ENCODE peak calls at places on chromosomes 16 and 17, in four cellular contexts. One of them, this sample, is unnamed.

GRCh38 chr17:3911271-3912053 is 4.8 kb downstream of the P2RX1 start:
- ATAC-seq in T-helper 17 cell: peak
- ATAC-seq in stimulated activated effector memory CD8-positive, alpha-beta T cell treated with anti-CD3 and anti-CD28 coated beads, Interleukin-12 subunit alpha, Interleukin-12 subunit beta, amount 100 ng/mL, for 72 hours: peak
- ATAC-seq in left ventricle myocardium superior: peak
- ATAC-seq in this sample: peak

GRCh38 chr17:30939059-30939689 is 17.4 kb downstream of the ADAP2 start:
- ATAC-seq in T-helper 17 cell: no peak
- ATAC-seq in stimulated activated effector memory CD8-positive, alpha-beta T cell treated with anti-CD3 and anti-CD28 coated beads, Interleukin-12 subunit alpha, Interleukin-12 subunit beta, amount 100 ng/mL, for 72 hours: no peak
- ATAC-seq in left ventricle myocardium superior: peak
- ATAC-seq in this sample: no peak

GRCh38 chr16:89035698-89036570 is 57.7 kb upstream of the ACSF3 start:
- ATAC-seq in T-helper 17 cell: no peak
- ATAC-seq in stimulated activated effector memory CD8-positive, alpha-beta T cell treated with anti-CD3 and anti-CD28 coated beads, Interleukin-12 subunit alpha, Interleukin-12 subunit beta, amount 100 ng/mL, for 72 hours: no peak
- ATAC-seq in left ventricle myocardium superior: no peak
- ATAC-seq in this sample: no peak

GRCh38 chr17:15306406-15306970 is 34.9 kb downstream of the TEKT3 start:
- ATAC-seq in T-helper 17 cell: no peak
- ATAC-seq in stimulated activated effector memory CD8-positive, alpha-beta T cell treated with anti-CD3 and anti-CD28 coated beads, Interleukin-12 subunit alpha, Interleukin-12 subunit beta, amount 100 ng/mL, for 72 hours: no peak
- ATAC-seq in left ventricle myocardium superior: no peak
- ATAC-seq in this sample: no peak

GRCh38 chr17:36600936-36601302 is 464 bp upstream of the MRM1 start:
- ATAC-seq in T-helper 17 cell: peak
- ATAC-seq in stimulated activated effector memory CD8-positive, alpha-beta T cell treated with anti-CD3 and anti-CD28 coated beads, Interleukin-12 subunit alpha, Interleukin-12 subunit beta, amount 100 ng/mL, for 72 hours: no peak
- ATAC-seq in left ventricle myocardium superior: peak
- ATAC-seq in this sample: peak

GRCh38 chr16:4537376-4538066 is 1.1 kb downstream of the CDIP1 start:
- ATAC-seq in T-helper 17 cell: no peak
- ATAC-seq in stimulated activated effector memory CD8-positive, alpha-beta T cell treated with anti-CD3 and anti-CD28 coated beads, Interleukin-12 subunit alpha, Interleukin-12 subunit beta, amount 100 ng/mL, for 72 hours: no peak
- ATAC-seq in left ventricle myocardium superior: peak
- ATAC-seq in this sample: no peak

GRCh38 chr17:34386925-34387550 is 24.0 kb upstream of the CCL1 start:
- ATAC-seq in T-helper 17 cell: no peak
- ATAC-seq in stimulated activated effector memory CD8-positive, alpha-beta T cell treated with anti-CD3 and anti-CD28 coated beads, Interleukin-12 subunit alpha, Interleukin-12 subunit beta, amount 100 ng/mL, for 72 hours: peak
- ATAC-seq in left ventricle myocardium superior: peak
- ATAC-seq in this sample: peak

GRCh38 chr16:66538910-66539309 is 11.0 kb downstream of the TK2 start:
- ATAC-seq in T-helper 17 cell: no peak
- ATAC-seq in stimulated activated effector memory CD8-positive, alpha-beta T cell treated with anti-CD3 and anti-CD28 coated beads, Interleukin-12 subunit alpha, Interleukin-12 subunit beta, amount 100 ng/mL, for 72 hours: no peak
- ATAC-seq in left ventricle myocardium superior: peak
- ATAC-seq in this sample: no peak

GRCh38 chr17:27793906-27794380 is 6.4 kb downstream of the NOS2 start:
- ATAC-seq in T-helper 17 cell: no peak
- ATAC-seq in stimulated activated effector memory CD8-positive, alpha-beta T cell treated with anti-CD3 and anti-CD28 coated beads, Interleukin-12 subunit alpha, Interleukin-12 subunit beta, amount 100 ng/mL, for 72 hours: no peak
- ATAC-seq in left ventricle myocardium superior: peak
- ATAC-seq in this sample: no peak

GRCh38 chr17:82356845-82357355 is 2.1 kb upstream of the TEX19 start:
- ATAC-seq in T-helper 17 cell: no peak
- ATAC-seq in stimulated activated effector memory CD8-positive, alpha-beta T cell treated with anti-CD3 and anti-CD28 coated beads, Interleukin-12 subunit alpha, Interleukin-12 subunit beta, amount 100 ng/mL, for 72 hours: no peak
- ATAC-seq in left ventricle myocardium superior: no peak
- ATAC-seq in this sample: no peak

GRCh38 chr16:84647830-84648594 is at the start of gene KLHL36:
- ATAC-seq in T-helper 17 cell: peak
- ATAC-seq in stimulated activated effector memory CD8-positive, alpha-beta T cell treated with anti-CD3 and anti-CD28 coated beads, Interleukin-12 subunit alpha, Interleukin-12 subunit beta, amount 100 ng/mL, for 72 hours: peak
- ATAC-seq in left ventricle myocardium superior: peak
- ATAC-seq in this sample: peak

GRCh38 chr17:78053777-78054468 is 74.6 kb downstream of the TMC6 start:
- ATAC-seq in T-helper 17 cell: no peak
- ATAC-seq in stimulated activated effector memory CD8-positive, alpha-beta T cell treated with anti-CD3 and anti-CD28 coated beads, Interleukin-12 subunit alpha, Interleukin-12 subunit beta, amount 100 ng/mL, for 72 hours: no peak
- ATAC-seq in left ventricle myocardium superior: no peak
- ATAC-seq in this sample: no peak

GRCh38 chr17:3534881-3535252 is 22.7 kb downstream of the TRPV3 start:
- ATAC-seq in T-helper 17 cell: no peak
- ATAC-seq in stimulated activated effector memory CD8-positive, alpha-beta T cell treated with anti-CD3 and anti-CD28 coated beads, Interleukin-12 subunit alpha, Interleukin-12 subunit beta, amount 100 ng/mL, for 72 hours: peak
- ATAC-seq in left ventricle myocardium superior: peak
- ATAC-seq in this sample: peak

GRCh38 chr17:4560837-4561241 is 462 bp upstream of the GGT6 start:
- ATAC-seq in T-helper 17 cell: no peak
- ATAC-seq in stimulated activated effector memory CD8-positive, alpha-beta T cell treated with anti-CD3 and anti-CD28 coated beads, Interleukin-12 subunit alpha, Interleukin-12 subunit beta, amount 100 ng/mL, for 72 hours: no peak
- ATAC-seq in left ventricle myocardium superior: no peak
- ATAC-seq in this sample: no peak

GRCh38 chr17:32331243-32332040 is 10.5 kb downstream of the C17orf75 start:
- ATAC-seq in T-helper 17 cell: no peak
- ATAC-seq in stimulated activated effector memory CD8-positive, alpha-beta T cell treated with anti-CD3 and anti-CD28 coated beads, Interleukin-12 subunit alpha, Interleukin-12 subunit beta, amount 100 ng/mL, for 72 hours: peak
- ATAC-seq in left ventricle myocardium superior: no peak
- ATAC-seq in this sample: no peak

GRCh38 chr17:1019451-1019850 is 22.5 kb downstream of the TIMM22 start:
- ATAC-seq in T-helper 17 cell: no peak
- ATAC-seq in stimulated activated effector memory CD8-positive, alpha-beta T cell treated with anti-CD3 and anti-CD28 coated beads, Interleukin-12 subunit alpha, Interleukin-12 subunit beta, amount 100 ng/mL, for 72 hours: no peak
- ATAC-seq in left ventricle myocardium superior: peak
- ATAC-seq in this sample: peak

GRCh38 chr17:64773836-64774761 is 112.0 kb upstream of the SMURF2 start:
- ATAC-seq in T-helper 17 cell: no peak
- ATAC-seq in stimulated activated effector memory CD8-positive, alpha-beta T cell treated with anti-CD3 and anti-CD28 coated beads, Interleukin-12 subunit alpha, Interleukin-12 subunit beta, amount 100 ng/mL, for 72 hours: no peak
- ATAC-seq in left ventricle myocardium superior: no peak
- ATAC-seq in this sample: no peak

GRCh38 chr17:68840073-68840472 is 115.1 kb downstream of the ABCA8 start:
- ATAC-seq in T-helper 17 cell: no peak
- ATAC-seq in stimulated activated effector memory CD8-positive, alpha-beta T cell treated with anti-CD3 and anti-CD28 coated beads, Interleukin-12 subunit alpha, Interleukin-12 subunit beta, amount 100 ng/mL, for 72 hours: no peak
- ATAC-seq in left ventricle myocardium superior: no peak
- ATAC-seq in this sample: no peak

GRCh38 chr16:59574296-59574695 is 840.2 kb upstream of the GOT2 start:
- ATAC-seq in T-helper 17 cell: no peak
- ATAC-seq in stimulated activated effector memory CD8-positive, alpha-beta T cell treated with anti-CD3 and anti-CD28 coated beads, Interleukin-12 subunit alpha, Interleukin-12 subunit beta, amount 100 ng/mL, for 72 hours: no peak
- ATAC-seq in left ventricle myocardium superior: no peak
- ATAC-seq in this sample: no peak

GRCh38 chr16:69619514-69619913 is 53.7 kb downstream of the NFAT5 start:
- ATAC-seq in T-helper 17 cell: no peak
- ATAC-seq in stimulated activated effector memory CD8-positive, alpha-beta T cell treated with anti-CD3 and anti-CD28 coated beads, Interleukin-12 subunit alpha, Interleukin-12 subunit beta, amount 100 ng/mL, for 72 hours: no peak
- ATAC-seq in left ventricle myocardium superior: no peak
- ATAC-seq in this sample: no peak

GRCh38 chr17:75109047-75109406 is 742 bp upstream of the ARMC7 start:
- ATAC-seq in T-helper 17 cell: peak
- ATAC-seq in stimulated activated effector memory CD8-positive, alpha-beta T cell treated with anti-CD3 and anti-CD28 coated beads, Interleukin-12 subunit alpha, Interleukin-12 subunit beta, amount 100 ng/mL, for 72 hours: peak
- ATAC-seq in left ventricle myocardium superior: no peak
- ATAC-seq in this sample: no peak

GRCh38 chr16:1659071-1659470 is 19.0 kb upstream of the JPT2 start:
- ATAC-seq in T-helper 17 cell: no peak
- ATAC-seq in stimulated activated effector memory CD8-positive, alpha-beta T cell treated with anti-CD3 and anti-CD28 coated beads, Interleukin-12 subunit alpha, Interleukin-12 subunit beta, amount 100 ng/mL, for 72 hours: no peak
- ATAC-seq in left ventricle myocardium superior: no peak
- ATAC-seq in this sample: no peak

GRCh38 chr17:79331492-79331891 is 256.9 kb downstream of the ENGASE start:
- ATAC-seq in T-helper 17 cell: no peak
- ATAC-seq in stimulated activated effector memory CD8-positive, alpha-beta T cell treated with anti-CD3 and anti-CD28 coated beads, Interleukin-12 subunit alpha, Interleukin-12 subunit beta, amount 100 ng/mL, for 72 hours: no peak
- ATAC-seq in left ventricle myocardium superior: no peak
- ATAC-seq in this sample: no peak

GRCh38 chr16:72530434-72530833 is 358.5 kb upstream of the PMFBP1 start:
- ATAC-seq in T-helper 17 cell: no peak
- ATAC-seq in stimulated activated effector memory CD8-positive, alpha-beta T cell treated with anti-CD3 and anti-CD28 coated beads, Interleukin-12 subunit alpha, Interleukin-12 subunit beta, amount 100 ng/mL, for 72 hours: peak
- ATAC-seq in left ventricle myocardium superior: no peak
- ATAC-seq in this sample: no peak

GRCh38 chr17:63529711-63530556 is 6.8 kb downstream of the KCNH6 start:
- ATAC-seq in T-helper 17 cell: no peak
- ATAC-seq in stimulated activated effector memory CD8-positive, alpha-beta T cell treated with anti-CD3 and anti-CD28 coated beads, Interleukin-12 subunit alpha, Interleukin-12 subunit beta, amount 100 ng/mL, for 72 hours: no peak
- ATAC-seq in left ventricle myocardium superior: peak
- ATAC-seq in this sample: no peak

GRCh38 chr17:55089955-55090573 is 121.5 kb downstream of the STXBP4 start:
- ATAC-seq in T-helper 17 cell: peak
- ATAC-seq in stimulated activated effector memory CD8-positive, alpha-beta T cell treated with anti-CD3 and anti-CD28 coated beads, Interleukin-12 subunit alpha, Interleukin-12 subunit beta, amount 100 ng/mL, for 72 hours: peak
- ATAC-seq in left ventricle myocardium superior: no peak
- ATAC-seq in this sample: no peak

GRCh38 chr17:4600563-4600962 is 16.2 kb downstream of the SMTNL2 start:
- ATAC-seq in T-helper 17 cell: no peak
- ATAC-seq in stimulated activated effector memory CD8-positive, alpha-beta T cell treated with anti-CD3 and anti-CD28 coated beads, Interleukin-12 subunit alpha, Interleukin-12 subunit beta, amount 100 ng/mL, for 72 hours: no peak
- ATAC-seq in left ventricle myocardium superior: peak
- ATAC-seq in this sample: no peak

GRCh38 chr17:27651411-27652345 is 20.7 kb downstream of the LGALS9 start:
- ATAC-seq in T-helper 17 cell: peak
- ATAC-seq in stimulated activated effector memory CD8-positive, alpha-beta T cell treated with anti-CD3 and anti-CD28 coated beads, Interleukin-12 subunit alpha, Interleukin-12 subunit beta, amount 100 ng/mL, for 72 hours: peak
- ATAC-seq in left ventricle myocardium superior: peak
- ATAC-seq in this sample: peak

GRCh38 chr16:68737730-68738590 is 868 bp downstream of the CDH1 start:
- ATAC-seq in T-helper 17 cell: no peak
- ATAC-seq in stimulated activated effector memory CD8-positive, alpha-beta T cell treated with anti-CD3 and anti-CD28 coated beads, Interleukin-12 subunit alpha, Interleukin-12 subunit beta, amount 100 ng/mL, for 72 hours: no peak
- ATAC-seq in left ventricle myocardium superior: no peak
- ATAC-seq in this sample: no peak

GRCh38 chr16:88785106-88785924 is at the start of gene PIEZO1:
- ATAC-seq in T-helper 17 cell: peak
- ATAC-seq in stimulated activated effector memory CD8-positive, alpha-beta T cell treated with anti-CD3 and anti-CD28 coated beads, Interleukin-12 subunit alpha, Interleukin-12 subunit beta, amount 100 ng/mL, for 72 hours: peak
- ATAC-seq in left ventricle myocardium superior: peak
- ATAC-seq in this sample: peak

This sample was measured in gastroesophageal sphincter.